ENCODE peak calls at places on chromosomes 5 and 9, in five cellular contexts. V is IMR-90; J is naive thymus-derived CD4-positive, alpha-beta T cell; X is heart right ventricle; K is body of pancreas. O is an unnamed sample.

GRCh38 chr5:55585266-55585610 is 50.5 kb upstream of the PLPP1 start:
- DNase-seq in J (no peak), V (no peak), K (no peak), X (no peak), O (no peak)

GRCh38 chr9:99803694-99804093 is 18.0 kb upstream of the NR4A3 start:
- DNase-seq in K (no peak), X (no peak), J (no peak), V (peak; percentile 10), O (no peak)

GRCh38 chr9:27033815-27034403 is 28.4 kb upstream of the LRRC19 start:
- DNase-seq in X (peak; percentile 63), J (peak; percentile 11), K (peak; percentile 60), V (peak; percentile 53), O (no peak)

GRCh38 chr5:56876325-56876724 is 33.1 kb upstream of the SETD9 start:
- DNase-seq in J (no peak), X (no peak), K (no peak), V (peak; percentile 14), O (peak; percentile 43)

GRCh38 chr5:58887721-58888409 is 305.0 kb downstream of the RAB3C start:
- DNase-seq in X (peak; percentile 56), K (no peak), V (peak; percentile 11), J (peak; percentile 8), O (no peak)

GRCh38 chr5:123865641-123866040 is 353.7 kb downstream of the CSNK1G3 start:
- DNase-seq in K (no peak), J (no peak), V (no peak), X (no peak), O (no peak)

GRCh38 chr5:116998024-116998423 is 423.4 kb upstream of the SEMA6A start:
- DNase-seq in K (no peak), J (no peak), V (no peak), X (no peak), O (no peak)

GRCh38 chr5:160312139-160312959 is at the start of gene CCNJL:
- DNase-seq in V (peak; percentile 44), X (peak; percentile 63), J (no peak), K (peak; percentile 41), O (no peak)

GRCh38 chr5:96214442-96215197 is 218.4 kb downstream of the PCSK1 start:
- DNase-seq in K (peak; percentile 47), J (no peak), V (peak; percentile 63), X (no peak), O (no peak)

GRCh38 chr9:111297061-111297824 is 32.8 kb downstream of the OR2K2 start:
- DNase-seq in V (peak; percentile 20), K (no peak), J (no peak), X (no peak), O (no peak)

GRCh38 chr5:873328-873727 is 19.3 kb downstream of the BRD9 start:
- DNase-seq in K (no peak), V (no peak), J (no peak), X (no peak), O (no peak)

GRCh38 chr9:97930972-97931371 is 7.0 kb downstream of the HEMGN start:
- DNase-seq in J (peak; percentile 53), X (no peak), V (no peak), K (no peak), O (no peak)

GRCh38 chr9:4301302-4301701 is 1.4 kb upstream of the GLIS3 start:
- DNase-seq in V (peak; percentile 70), K (no peak), J (no peak), X (no peak), O (no peak)

GRCh38 chr9:91034521-91034920 is 232.9 kb downstream of the SYK start:
- DNase-seq in J (no peak), X (no peak), V (no peak), K (no peak), O (no peak)

GRCh38 chr5:43171441-43171840 is 20.6 kb upstream of the NIM1K start:
- DNase-seq in K (no peak), V (no peak), J (no peak), X (no peak), O (no peak)

GRCh38 chr5:456351-457194 is 13.6 kb downstream of the EXOC3 start:
- DNase-seq in K (no peak), X (no peak), J (no peak), V (no peak), O (no peak)

GRCh38 chr5:153670081-153670480 is 179.6 kb downstream of the GRIA1 start:
- DNase-seq in V (no peak), K (no peak), J (no peak), X (no peak), O (no peak)

GRCh38 chr5:95900383-95900958 is 61.2 kb downstream of the ELL2 start:
- DNase-seq in V (peak; percentile 88), K (peak; percentile 64), J (no peak), X (peak; percentile 69), O (no peak)

GRCh38 chr5:137195483-137195882 is 303.6 kb downstream of the SPOCK1 start:
- DNase-seq in V (no peak), J (no peak), X (no peak), K (no peak), O (peak; percentile 79)

GRCh38 chr9:109966643-109967368 is 186.8 kb downstream of the PALM2AKAP2 start:
- DNase-seq in V (no peak), K (no peak), X (no peak), J (no peak), O (no peak)

GRCh38 chr9:122912964-122913673 is at the start of gene ZBTB6:
- DNase-seq in J (peak; percentile 78), K (peak; percentile 79), X (peak; percentile 80), V (peak; percentile 81), O (no peak)

GRCh38 chr5:157913575-157913974 is 54.6 kb upstream of the CLINT1 start:
- DNase-seq in J (no peak), X (no peak), K (no peak), V (no peak), O (no peak)

GRCh38 chr9:16385590-16386578 is 484.6 kb downstream of the BNC2 start:
- DNase-seq in K (no peak), X (no peak), J (no peak), V (peak; percentile 80), O (no peak)

GRCh38 chr9:98018347-98018746 is 35.2 kb downstream of the ANP32B start:
- DNase-seq in K (no peak), J (no peak), X (no peak), V (no peak), O (no peak)

GRCh38 chr5:98929123-98929981 is 545 bp upstream of the CHD1 start:
- DNase-seq in J (peak; percentile 96), K (peak; percentile 91), V (peak; percentile 95), X (peak; percentile 95), O (peak; percentile 91)

GRCh38 chr9:103242025-103242424 is 246.9 kb downstream of the CYLC2 start:
- DNase-seq in K (no peak), J (no peak), V (no peak), X (no peak), O (no peak)

GRCh38 chr5:131377785-131378325 is 114.0 kb downstream of the CDC42SE2 start:
- DNase-seq in V (peak; percentile 86), J (no peak), X (no peak), K (no peak), O (no peak)

GRCh38 chr5:6755941-6756340 is 42.7 kb downstream of the TENT4A start:
- DNase-seq in K (no peak), V (no peak), X (no peak), J (no peak), O (no peak)

GRCh38 chr5:154049685-154050084 is 10.9 kb downstream of the MFAP3 start:
- DNase-seq in X (no peak), K (no peak), V (no peak), J (no peak), O (no peak)

GRCh38 chr5:179205277-179205676 is 140.0 kb downstream of the ADAMTS2 start:
- DNase-seq in X (no peak), J (no peak), K (no peak), V (no peak), O (no peak)

GRCh38 chr5:3103241-3103855 is 351.9 kb upstream of the IRX2 start:
- DNase-seq in J (no peak), X (no peak), V (no peak), K (no peak), O (no peak)

GRCh38 chr5:63261695-63262094 is 683.1 kb downstream of the LRRC70 start:
- DNase-seq in K (no peak), X (no peak), J (no peak), V (no peak), O (no peak)

GRCh38 chr5:63263409-63263808 is 684.8 kb downstream of the LRRC70 start:
- DNase-seq in V (no peak), X (no peak), J (no peak), K (no peak), O (no peak)

GRCh38 chr5:63262191-63262981 is 683.8 kb downstream of the LRRC70 start:
- DNase-seq in V (peak; percentile 44), X (no peak), K (no peak), J (no peak), O (peak; percentile 12)
- H3K27ac ChIP-seq in V (no peak overlapping the region), X (no peak overlapping the region), K (no peak overlapping the region), J (no peak overlapping the region), O (peak overlapping the region; percentile 95)

DNA sequence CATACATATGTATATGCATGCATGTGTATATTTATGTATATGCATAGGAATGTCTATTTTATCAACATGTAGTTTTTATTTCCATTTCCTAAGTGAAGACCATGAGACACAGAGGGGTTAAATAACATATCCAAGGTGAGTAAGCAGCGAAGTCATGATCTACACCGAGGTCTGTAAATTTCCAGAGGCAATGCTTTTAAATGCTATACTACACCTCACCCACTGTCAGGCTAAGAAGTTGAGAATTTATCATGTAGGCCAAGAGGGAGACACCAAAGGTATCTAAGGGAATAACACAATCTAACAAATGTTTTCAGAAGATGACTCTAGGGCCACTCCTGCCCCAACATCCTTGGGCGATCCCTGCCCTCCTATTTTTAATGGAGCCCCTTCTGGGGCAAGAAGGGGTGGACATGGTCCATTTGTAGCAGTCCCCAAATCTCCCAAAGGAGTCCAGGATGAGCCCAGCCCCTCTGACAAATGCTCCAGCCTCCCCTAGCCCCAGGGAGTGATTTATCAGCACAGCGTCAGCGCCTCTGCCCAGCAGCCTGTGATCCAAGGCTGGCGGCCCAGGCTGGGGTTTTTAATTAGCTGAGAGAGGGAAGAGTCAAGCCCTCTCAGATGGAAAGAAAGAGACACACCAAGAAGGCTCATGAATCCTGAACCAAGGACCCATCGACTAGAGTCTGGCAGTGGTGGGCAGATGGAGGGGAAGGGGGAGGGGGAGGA is 339.9 kb downstream of the ASTN2 start:
- DNase-seq in K (no peak), X (no peak), V (no peak), J (no peak), O (no peak)
- H3K27ac ChIP-seq in K (no peak overlapping the region), X (no peak overlapping the region), V (no peak overlapping the region), J (no peak overlapping the region), O (no peak overlapping the region)

DNA sequence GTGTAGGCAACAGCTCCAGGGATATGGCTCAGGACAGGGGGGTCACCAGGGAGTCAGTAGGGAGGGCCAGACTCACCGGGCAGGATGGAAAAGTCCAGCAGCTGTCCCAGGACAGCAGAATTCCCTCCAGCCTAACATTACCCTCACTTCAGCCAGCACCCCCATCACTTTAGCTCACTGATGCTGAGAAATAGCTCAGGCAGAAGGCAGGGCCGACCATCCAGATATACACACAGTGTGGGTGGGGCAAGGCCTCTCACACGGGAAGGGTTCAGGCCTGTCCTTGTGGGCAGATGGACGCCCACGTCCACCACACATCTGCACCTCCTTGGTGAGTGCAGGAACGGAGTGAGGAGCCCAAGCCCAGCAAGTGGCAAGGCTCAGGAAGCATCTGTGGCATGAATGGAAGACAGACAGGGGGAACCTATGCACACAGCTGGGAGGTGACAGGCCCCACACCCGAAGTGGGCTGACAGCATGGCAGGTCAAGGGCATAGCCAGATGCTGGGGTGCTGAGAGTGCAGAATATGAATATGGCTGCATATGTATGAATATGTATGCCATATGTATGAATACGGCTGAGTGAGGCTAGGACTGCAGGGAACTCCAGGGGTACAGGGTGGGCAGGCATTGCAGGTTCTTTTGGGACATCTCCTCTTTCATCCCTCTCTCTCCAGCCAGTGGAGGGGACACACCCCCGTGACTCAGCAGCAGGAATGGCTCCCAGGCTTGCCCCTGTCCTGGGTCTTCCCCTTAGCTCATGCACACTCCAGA is 17.0 kb downstream of the BICD2 start:
- DNase-seq in V (peak; percentile 49), K (no peak), X (no peak), J (no peak), O (no peak)
- H3K27ac ChIP-seq in V (no peak overlapping the region), K (no peak overlapping the region), X (peak overlapping the region; percentile 75), J (no peak overlapping the region), O (no peak overlapping the region)

GRCh38 chr5:113095831-113096230 is 119.2 kb downstream of the DCP2 start:
- DNase-seq in X (no peak), K (no peak), V (no peak), J (no peak), O (no peak)
- H3K27ac ChIP-seq in X (no peak overlapping the region), K (no peak overlapping the region), V (no peak overlapping the region), J (no peak overlapping the region), O (peak overlapping the region; percentile 6)